ENCODE peak calls at places on chromosomes 2 and 18, in five cellular contexts. P is CD4-positive, alpha-beta T cell; N is endothelial cell; S is RWPE1; V is astrocyte of the cerebellum. X is an unnamed sample.

GRCh38 chr2:172962064-172962463 is 113.6 kb upstream of the MAP3K20 start:
- DNase-seq in P (no peak), N (no peak), S (no peak), V (no peak), X (no peak)

GRCh38 chr2:32008811-32009478 is 1.9 kb downstream of the MEMO1 start:
- DNase-seq in P (peak), N (no peak), S (no peak), V (no peak), X (peak)

GRCh38 chr2:11315074-11315705 is 29.2 kb downstream of the ROCK2 start:
- DNase-seq in P (no peak), N (no peak), S (no peak), V (no peak), X (no peak)

GRCh38 chr18:45328271-45328670 is 287.0 kb upstream of the SLC14A2 start:
- DNase-seq in P (no peak), N (no peak), S (no peak), V (no peak), X (no peak)

GRCh38 chr2:144181006-144181405 is 338.9 kb downstream of the ZEB2 start:
- DNase-seq in P (no peak), N (no peak), S (no peak), V (no peak), X (no peak)

GRCh38 chr2:202808754-202809153 is 62.8 kb downstream of the ICA1L start:
- DNase-seq in P (no peak), N (no peak), S (no peak), V (no peak), X (peak)

GRCh38 chr2:165245081-165245480 is 5.9 kb downstream of the SCN2A start:
- DNase-seq in P (no peak), N (no peak), S (no peak), V (no peak), X (no peak)

GRCh38 chr2:179240481-179241451 is 23.9 kb downstream of the SESTD1 start:
- DNase-seq in P (no peak), N (no peak), S (no peak), V (no peak), X (no peak)

GRCh38 chr2:68762665-68763064 is 28.1 kb downstream of the ARHGAP25 start:
- DNase-seq in P (no peak), N (no peak), S (no peak), V (no peak), X (no peak)

GRCh38 chr2:183026424-183026823 is 11.8 kb downstream of the NCKAP1 start:
- DNase-seq in P (no peak), N (no peak), S (no peak), V (no peak), X (no peak)

GRCh38 chr2:58432491-58433166 is 191.5 kb upstream of the FANCL start:
- DNase-seq in P (no peak), N (no peak), S (no peak), V (no peak), X (no peak)

GRCh38 chr18:3500016-3500415 is 50.0 kb downstream of the TGIF1 start:
- DNase-seq in P (no peak), N (no peak), S (no peak), V (no peak), X (no peak)

GRCh38 chr2:233926806-233927205 is 9.6 kb downstream of the TRPM8 start:
- DNase-seq in P (no peak), N (no peak), S (peak), V (no peak), X (peak)

GRCh38 chr2:84327645-84328249 is 131.3 kb downstream of the SUCLG1 start:
- DNase-seq in P (no peak), N (no peak), S (no peak), V (no peak), X (no peak)

GRCh38 chr2:8406271-8406670 is 275.6 kb upstream of the ID2 start:
- DNase-seq in P (no peak), N (no peak), S (no peak), V (no peak), X (no peak)

GRCh38 chr2:8409461-8410260 is 272.2 kb upstream of the ID2 start:
- DNase-seq in P (no peak), N (no peak), S (no peak), V (no peak), X (no peak)

GRCh38 chr2:8412082-8412481 is 269.8 kb upstream of the ID2 start:
- DNase-seq in P (no peak), N (no peak), S (no peak), V (no peak), X (peak)

GRCh38 chr2:8407332-8407731 is 274.5 kb upstream of the ID2 start:
- DNase-seq in P (no peak), N (no peak), S (no peak), V (no peak), X (no peak)

GRCh38 chr2:8408560-8409460 is 273.0 kb upstream of the ID2 start:
- DNase-seq in P (peak), N (no peak), S (no peak), V (no peak), X (no peak)
- TF ChIP-seq CTCF in P (no peak), N (no peak), S (no peak), V (no peak), X (no peak)

DNA sequence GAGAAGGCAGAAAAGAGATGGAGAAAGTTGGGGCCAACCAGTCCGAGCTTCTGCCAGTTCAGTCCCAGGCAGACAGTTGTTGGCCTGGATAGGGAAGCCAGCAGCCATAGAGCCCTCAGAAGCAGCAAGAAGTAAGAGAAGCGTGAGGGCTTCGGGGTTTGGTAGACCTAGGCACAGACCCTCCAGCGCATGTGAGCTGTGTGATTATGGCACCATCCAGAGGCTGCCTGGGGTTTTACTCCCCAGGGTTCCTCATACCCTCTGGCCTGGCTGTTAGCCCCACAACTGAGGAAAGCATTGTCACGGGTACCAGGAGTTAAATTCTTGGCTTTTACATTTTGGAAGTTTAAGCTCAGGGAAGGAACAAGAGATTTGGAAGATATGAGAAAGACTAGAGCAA is 93.7 kb upstream of the RAB6C start:
- DNase-seq in P (no peak), N (no peak), S (no peak), V (no peak), X (no peak)
- TF ChIP-seq CTCF in P (no peak), N (no peak), S (no peak), V (no peak), X (no peak)

GRCh38 chr2:42851186-42851585 is 58.8 kb upstream of the HAAO start:
- DNase-seq in P (no peak), N (no peak), S (no peak), V (no peak), X (no peak)

GRCh38 chr2:42848726-42849290 is 56.4 kb upstream of the HAAO start:
- DNase-seq in P (no peak), N (no peak), S (no peak), V (no peak), X (no peak)

GRCh38 chr2:42851740-42852250 is 59.4 kb upstream of the HAAO start:
- DNase-seq in P (no peak), N (no peak), S (no peak), V (no peak), X (no peak)

GRCh38 chr2:42849311-42849710 is 56.9 kb upstream of the HAAO start:
- DNase-seq in P (no peak), N (no peak), S (no peak), V (no peak), X (no peak)

DNA sequence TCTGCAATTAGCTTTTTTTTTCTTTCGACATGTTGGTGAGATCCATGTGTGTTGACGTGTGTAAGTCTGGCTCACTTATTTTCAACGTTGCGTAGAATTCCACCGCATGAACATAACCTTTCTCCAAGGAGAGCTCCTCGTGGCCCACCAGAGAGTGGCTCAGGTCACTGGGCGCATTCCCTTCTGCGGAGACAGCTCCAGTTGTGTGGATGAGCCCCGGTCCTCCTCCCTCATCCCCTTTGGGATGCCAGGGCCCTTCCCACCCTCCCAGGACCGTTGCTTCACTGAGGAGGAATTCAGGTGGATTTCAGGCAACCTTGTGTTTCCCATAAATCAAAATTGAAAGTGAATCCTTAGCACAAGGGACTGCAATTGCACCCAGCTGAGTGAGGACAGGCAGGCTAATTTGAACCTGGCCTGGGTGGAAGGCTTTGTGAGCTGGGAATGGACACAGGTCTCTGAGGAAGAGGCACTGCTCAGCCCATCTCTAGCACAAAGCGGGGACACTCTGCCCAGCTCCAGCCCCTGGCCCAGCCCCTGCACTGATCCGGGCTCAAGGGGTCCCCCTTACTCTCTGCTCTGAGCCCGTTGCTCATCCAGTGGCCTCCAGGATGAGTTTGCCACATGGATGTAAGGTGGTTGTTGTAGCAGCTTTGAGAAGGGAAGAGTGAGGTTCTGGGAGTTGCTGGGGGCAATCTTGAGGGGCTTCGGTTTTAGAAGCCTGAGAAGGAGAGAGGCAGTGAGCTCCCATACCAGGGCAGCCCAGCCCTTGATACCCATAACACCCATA is 57.8 kb upstream of the HAAO start:
- DNase-seq in P (no peak), N (no peak), S (no peak), V (no peak), X (no peak)
- TF ChIP-seq CTCF in P (no peak), N (no peak), S (no peak), V (no peak), X (no peak)

GRCh38 chr2:205776720-205777119 is 94.4 kb downstream of the NRP2 start:
- DNase-seq in P (no peak), N (no peak), S (no peak), V (no peak), X (no peak)

GRCh38 chr2:205774028-205774427 is 91.7 kb downstream of the NRP2 start:
- DNase-seq in P (no peak), N (no peak), S (no peak), V (no peak), X (no peak)

GRCh38 chr2:205775091-205775876 is 93.0 kb downstream of the NRP2 start:
- DNase-seq in P (no peak), N (no peak), S (peak), V (no peak), X (peak)

GRCh38 chr2:205778326-205778725 is 96.0 kb downstream of the NRP2 start:
- DNase-seq in P (no peak), N (no peak), S (peak), V (no peak), X (peak)

DNA sequence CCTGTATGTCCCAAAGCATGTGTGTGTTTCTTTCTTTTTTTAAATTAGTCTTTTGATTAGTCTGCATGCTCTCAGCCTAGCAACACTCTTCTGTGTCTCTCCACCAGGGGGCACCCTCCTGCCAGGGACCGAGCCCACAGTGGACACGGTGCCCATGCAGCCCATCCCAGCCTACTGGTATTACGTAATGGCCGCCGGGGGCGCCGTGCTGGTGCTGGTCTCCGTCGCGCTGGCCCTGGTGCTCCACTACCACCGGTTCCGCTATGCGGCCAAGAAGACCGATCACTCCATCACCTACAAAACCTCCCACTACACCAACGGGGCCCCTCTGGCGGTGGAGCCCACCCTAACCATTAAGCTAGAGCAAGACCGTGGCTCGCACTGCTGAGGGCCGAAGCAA is 93.8 kb downstream of the NRP2 start:
- DNase-seq in P (no peak), N (peak), S (no peak), V (no peak), X (peak)
- TF ChIP-seq CTCF in P (no peak), N (peak), S (no peak), V (peak), X (no peak)

GRCh38 chr2:63494968-63495367 is 93.3 kb downstream of the WDPCP start:
- DNase-seq in P (no peak), N (no peak), S (no peak), V (no peak), X (no peak)

GRCh38 chr2:63503818-63504217 is 84.5 kb downstream of the WDPCP start:
- DNase-seq in P (no peak), N (no peak), S (no peak), V (no peak), X (no peak)

GRCh38 chr2:63497561-63497960 is 90.7 kb downstream of the WDPCP start:
- DNase-seq in P (no peak), N (no peak), S (no peak), V (no peak), X (no peak)

GRCh38 chr2:63506350-63506749 is 81.9 kb downstream of the WDPCP start:
- DNase-seq in P (no peak), N (no peak), S (no peak), V (no peak), X (no peak)

DNA sequence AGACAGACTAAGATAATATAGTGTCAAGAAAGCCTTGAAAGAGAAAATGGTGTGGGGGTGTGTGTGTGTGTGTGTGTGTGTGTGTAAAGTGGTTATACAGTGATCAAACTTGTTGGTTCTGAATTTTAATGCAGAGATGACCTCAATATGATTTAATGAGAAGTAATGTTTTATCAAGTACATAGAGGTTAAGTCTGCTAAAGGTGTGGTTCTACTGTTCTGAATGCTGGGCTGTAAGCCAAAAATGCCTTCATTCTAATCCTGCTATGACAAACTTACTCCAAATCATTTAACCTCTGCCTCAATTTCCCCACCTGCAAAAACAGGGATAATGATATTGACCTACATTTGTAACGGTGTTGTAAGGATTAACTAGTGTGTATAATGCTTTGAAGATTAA is 87.9 kb downstream of the WDPCP start:
- DNase-seq in P (no peak), N (no peak), S (peak), V (no peak), X (peak)
- TF ChIP-seq CTCF in P (no peak), N (no peak), S (no peak), V (no peak), X (no peak)

GRCh38 chr2:18855027-18855426 is 265.7 kb upstream of the NT5C1B start:
- DNase-seq in P (no peak), N (no peak), S (no peak), V (no peak), X (peak)
- TF ChIP-seq CTCF in P (no peak), N (peak), S (peak), V (peak), X (peak)

X was measured in MCF 10A.